ENCODE peak calls at places on chromosomes 6 and 20, in nine cellular contexts. N is kidney epithelial cell; Z is memory B cell; H is NCI-H748 treated with DMSO at 0.1 percent for 48 hours; G is skeletal muscle cell; C is activated naive CD8-positive, alpha-beta T cell treated with anti-CD3 and anti-CD28 coated beads for 36 hours; X is mammary epithelial cell; T is WTC11; D is ELR. M is an unnamed sample.

GRCh38 chr6:94196891-94197290 is 777.5 kb upstream of the EPHA7 start:
- DNase-seq in N (no peak), Z (no peak), H (no peak), G (no peak), C (no peak), X (no peak), T (no peak), D (no peak), M (no peak)

GRCh38 chr6:129486333-129486732 is 223.6 kb downstream of the ARHGAP18 start:
- DNase-seq in N (no peak), Z (no peak), H (no peak), G (no peak), C (no peak), X (no peak), T (no peak), D (no peak), M (no peak)

GRCh38 chr20:33677991-33678431 is 3.8 kb upstream of the NECAB3 start:
- DNase-seq in N (no peak), Z (no peak), H (no peak), G (no peak), C (no peak), X (no peak), T (no peak), D (no peak), M (no peak)

GRCh38 chr6:139600919-139601470 is 226.5 kb upstream of the CITED2 start:
- DNase-seq in N (no peak), Z (no peak), H (no peak), G (no peak), C (no peak), X (no peak), T (no peak), D (no peak), M (no peak)

GRCh38 chr20:3751664-3752385 is 15.7 kb downstream of the ADISSP start:
- DNase-seq in N (no peak), Z (peak), H (peak), G (no peak), C (peak), X (no peak), T (peak), D (no peak), M (no peak)

GRCh38 chr6:20404641-20405032 is 3.0 kb downstream of the E2F3 start:
- DNase-seq in N (peak), Z (peak), H (peak), G (no peak), C (peak), X (peak), T (peak), D (peak), M (no peak)

GRCh38 chr6:85459224-85459901 is 9.5 kb downstream of the NT5E start:
- DNase-seq in N (no peak), Z (no peak), H (no peak), G (peak), C (no peak), X (peak), T (no peak), D (peak), M (no peak)

GRCh38 chr6:113495521-113495920 is 361.6 kb upstream of the MARCKS start:
- DNase-seq in N (peak), Z (no peak), H (no peak), G (peak), C (no peak), X (peak), T (no peak), D (peak), M (peak)

GRCh38 chr20:47535088-47535487 is 33.4 kb downstream of the NCOA3 start:
- DNase-seq in N (no peak), Z (no peak), H (no peak), G (no peak), C (no peak), X (no peak), T (peak), D (peak), M (no peak)

GRCh38 chr6:167906899-167907298 is 80.2 kb downstream of the AFDN start:
- DNase-seq in N (no peak), Z (no peak), H (no peak), G (no peak), C (no peak), X (no peak), T (no peak), D (no peak), M (peak)

GRCh38 chr20:50788045-50788867 is 6.6 kb upstream of the BCAS4 start:
- DNase-seq in N (no peak), Z (no peak), H (no peak), G (peak), C (no peak), X (peak), T (no peak), D (peak), M (no peak)

M was measured in epithelial cell of proximal tubule.